ENCODE peak calls at places on chromosomes 11 and 22, in nine cellular contexts. E is tibial nerve, A is IMR-90, G is esophagus squamous epithelium, R is thyroid gland, Q is right lobe of liver, K is HCT116, P is A549, U is heart left ventricle. O is an unnamed sample.

GRCh38 chr22:27601195-27601594 is 200.4 kb downstream of the MN1 start:
- DNase-seq in K (no peak), R (no peak), Q (no peak), A (no peak), E (no peak), P (no peak), U (no peak), G (no peak), O (no peak)

GRCh38 chr11:46722566-46723358 is 3.7 kb downstream of the F2 start:
- DNase-seq in G (no peak), K (no peak), U (no peak), Q (no peak), E (no peak), P (no peak), R (peak; percentile 61), A (no peak), O (no peak)

GRCh38 chr11:45146072-45147016 is at the start of gene PRDM11:
- DNase-seq in R (peak; percentile 74), E (no peak), P (peak; percentile 68), G (no peak), Q (peak; percentile 76), K (peak; percentile 18), A (peak; percentile 72), U (peak; percentile 83), O (peak; percentile 84)

GRCh38 chr11:76175731-76176303 is 30.5 kb downstream of the WNT11 start:
- DNase-seq in U (no peak), Q (no peak), K (no peak), A (no peak), E (no peak), P (no peak), R (no peak), G (no peak), O (no peak)

GRCh38 chr22:50276143-50276542 is 6.0 kb upstream of the MAPK11 start:
- DNase-seq in A (peak; percentile 43), U (peak; percentile 76), E (no peak), Q (peak; percentile 77), R (peak; percentile 49), K (no peak), P (peak; percentile 76), G (peak; percentile 52), O (peak; percentile 55)

GRCh38 chr11:117481885-117482284 is 154.2 kb downstream of the CEP164 start:
- DNase-seq in U (no peak), K (no peak), E (no peak), G (no peak), Q (no peak), R (no peak), P (no peak), A (no peak), O (no peak)

GRCh38 chr11:1519028-1519736 is 32.6 kb upstream of the MOB2 start:
- DNase-seq in E (no peak), R (no peak), A (no peak), G (no peak), K (no peak), Q (no peak), U (peak; percentile 9), P (no peak), O (no peak)

GRCh38 chr11:28153586-28153985 is 45.4 kb downstream of the METTL15 start:
- DNase-seq in A (peak; percentile 25), P (no peak), G (no peak), K (no peak), Q (no peak), R (no peak), U (no peak), E (no peak), O (no peak)

GRCh38 chr11:81005595-81005994 is 1564.8 kb upstream of the TENM4 start:
- DNase-seq in A (peak; percentile 80), Q (no peak), E (no peak), G (no peak), K (no peak), P (peak; percentile 38), R (no peak), U (no peak), O (no peak)

GRCh38 chr11:117462848-117463247 is 135.2 kb downstream of the CEP164 start:
- DNase-seq in G (no peak), P (no peak), U (no peak), Q (no peak), R (no peak), E (no peak), K (no peak), A (no peak), O (no peak)

GRCh38 chr11:129434641-129435498 is 59.2 kb downstream of the BARX2 start:
- DNase-seq in E (no peak), G (no peak), Q (no peak), R (no peak), K (no peak), A (no peak), U (no peak), P (no peak), O (no peak)

DNA sequence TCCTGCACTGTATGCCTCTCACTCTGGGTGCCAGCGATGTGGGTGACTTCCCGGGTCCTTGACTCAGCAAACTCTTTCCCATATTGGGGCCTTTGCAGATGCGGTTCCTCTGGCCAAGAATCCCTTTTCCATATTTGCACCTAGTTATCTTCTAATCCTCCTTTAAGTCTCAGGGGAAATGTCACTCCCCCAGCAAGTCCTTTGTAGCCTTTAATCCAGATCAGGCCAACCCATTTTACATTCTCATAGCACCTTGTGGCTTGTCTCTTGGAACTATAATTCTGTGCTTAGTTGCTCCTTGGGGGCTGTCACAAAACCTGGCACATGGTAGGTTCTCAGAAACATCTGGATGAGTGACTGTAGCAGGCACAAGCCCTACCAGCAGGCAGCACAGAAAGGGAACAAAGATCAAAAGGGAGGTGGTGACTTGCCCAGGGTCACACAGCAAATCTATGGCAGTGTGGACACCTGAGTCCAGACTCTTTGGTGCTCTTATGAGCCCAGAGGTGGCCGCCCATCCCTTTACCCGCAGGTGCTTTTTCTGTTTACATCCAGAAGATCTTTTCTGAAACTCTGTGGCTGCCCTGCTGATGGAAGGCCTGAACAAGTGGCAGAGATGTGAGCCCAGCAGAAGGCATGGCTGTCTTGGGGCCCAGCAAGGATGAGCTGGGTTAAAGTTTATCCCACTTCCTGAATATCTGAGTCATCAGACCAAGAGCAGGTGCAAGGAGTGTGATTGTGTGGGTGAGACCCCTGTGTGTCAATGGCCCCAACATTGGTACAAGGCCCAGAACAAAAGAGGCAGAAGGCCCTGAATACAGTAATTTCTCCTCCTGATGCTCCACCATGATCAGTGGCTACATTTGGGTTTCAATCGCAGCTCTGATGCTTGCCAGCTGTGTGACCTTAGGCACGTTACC is 78.6 kb upstream of the GRK3 start:
- DNase-seq in A (peak; percentile 43), U (no peak), R (no peak), G (no peak), K (no peak), P (no peak), E (no peak), Q (no peak), O (no peak)
- H3K4me1 ChIP-seq in A (peaks cover 5% of the 10 kb centered on the region), U (peaks cover 13% of the 10 kb centered on the region), R (peaks cover 42% of the 10 kb centered on the region), G (peaks cover 9% of the 10 kb centered on the region), K (peaks cover 36% of the 10 kb centered on the region), P (peaks cover 19% of the 10 kb centered on the region), E (peaks cover 9% of the 10 kb centered on the region), Q (no peaks in the 10 kb centered on the region), O (peaks cover 39% of the 10 kb centered on the region)

DNA sequence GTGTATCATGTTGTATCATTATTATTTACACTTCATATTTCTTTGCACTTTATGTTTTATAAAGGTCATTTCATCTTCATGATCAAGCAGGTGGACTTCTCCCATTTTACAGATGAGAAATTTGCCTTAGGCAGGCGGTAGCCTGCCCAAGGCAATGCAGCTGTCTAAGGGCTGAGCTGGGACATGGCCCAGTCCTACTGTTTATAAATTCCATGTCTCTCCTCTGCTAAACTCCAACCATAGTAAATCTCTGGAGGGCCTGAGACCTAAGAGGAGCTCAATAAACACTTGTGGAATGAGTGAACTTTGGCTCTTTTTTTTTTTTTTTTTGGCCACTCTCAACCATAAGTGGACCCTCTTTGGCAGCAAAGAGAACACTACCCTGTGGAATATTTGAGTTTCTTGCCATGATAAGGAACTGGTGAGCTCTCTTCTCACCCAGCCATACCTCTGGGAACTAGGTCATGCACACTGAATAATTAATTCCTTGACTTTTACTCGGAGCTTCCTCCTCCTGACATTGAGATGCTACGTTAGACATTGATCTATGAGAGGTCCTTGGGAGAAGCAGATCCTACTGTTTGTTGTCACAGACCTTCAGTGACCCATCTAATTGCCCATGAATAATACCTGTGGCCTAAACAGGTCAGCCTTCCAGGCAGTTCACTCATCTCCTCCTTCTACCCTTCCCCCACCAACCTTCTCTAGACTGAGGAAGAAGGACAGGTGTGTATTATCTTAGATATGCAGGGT is 30.0 kb downstream of the MICAL2 start:
- DNase-seq in A (peak; percentile 52), Q (no peak), K (no peak), U (no peak), E (no peak), G (no peak), R (peak; percentile 17), P (no peak), O (no peak)
- TF ChIP-seq POLR2A in A (no peak), Q (no peak), K (no peak), U (no peak), E (no peak), G (no peak), R (no peak), P (no peak), O (no peak)

DNA sequence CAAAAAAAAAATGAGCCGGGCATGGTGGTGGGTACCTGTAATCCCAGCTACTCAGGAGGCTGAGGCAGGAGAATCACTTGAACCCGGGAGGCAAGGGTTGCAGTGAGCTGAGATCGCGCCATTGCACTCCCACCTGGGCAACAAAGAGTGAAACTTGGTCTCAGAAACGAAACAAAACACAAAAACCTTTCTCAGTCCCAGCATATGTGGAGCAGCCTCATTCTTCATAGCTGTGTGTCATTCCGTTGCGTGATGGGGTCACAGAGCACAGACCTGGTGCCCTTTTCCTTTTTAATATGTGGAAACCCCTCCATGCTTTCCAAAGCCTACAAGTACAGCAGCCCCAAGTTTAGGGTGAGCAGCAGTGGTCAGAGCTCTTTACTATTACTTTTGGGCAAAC is 13.7 kb downstream of the PEX26 start:
- DNase-seq in P (no peak), E (no peak), K (no peak), Q (no peak), A (no peak), G (no peak), U (no peak), R (no peak), O (no peak)
- H3K4me1 ChIP-seq in P (peaks cover 31% of the 10 kb centered on the region), E (peaks cover 27% of the 10 kb centered on the region), K (peaks cover 6% of the 10 kb centered on the region), Q (no peaks in the 10 kb centered on the region), A (peaks cover 7% of the 10 kb centered on the region), G (peaks cover 26% of the 10 kb centered on the region), U (peaks cover 20% of the 10 kb centered on the region), R (no peaks in the 10 kb centered on the region), O (peaks cover 25% of the 10 kb centered on the region)

GRCh38 chr22:23213581-23214341 is 33.5 kb downstream of the BCR start:
- DNase-seq in G (no peak), R (no peak), U (no peak), E (no peak), K (no peak), Q (peak; percentile 2), A (no peak), P (no peak), O (no peak)

GRCh38 chr22:23216331-23217170 is 36.2 kb downstream of the BCR start:
- DNase-seq in U (no peak), E (no peak), R (no peak), G (no peak), P (no peak), K (no peak), A (no peak), Q (peak; percentile 44), O (no peak)

GRCh38 chr22:23214398-23214797 is 34.1 kb downstream of the BCR start:
- DNase-seq in G (no peak), E (no peak), P (no peak), Q (no peak), K (no peak), A (no peak), U (no peak), R (no peak), O (no peak)

GRCh38 chr22:23217171-23218052 is 37.1 kb downstream of the BCR start:
- DNase-seq in G (no peak), A (no peak), R (no peak), E (no peak), Q (peak; percentile 55), P (no peak), K (no peak), U (no peak), O (no peak)

GRCh38 chr22:23215294-23216204 is 35.2 kb downstream of the BCR start:
- DNase-seq in E (no peak), G (no peak), Q (peak; percentile 2), K (no peak), P (no peak), R (peak; percentile 64), A (peak; percentile 64), U (no peak), O (peak; percentile 64)
- TF ChIP-seq POLR2A in E (no peak), G (no peak), Q (no peak), K (no peak), P (no peak), R (no peak), A (no peak), U (no peak), O (no peak)